ENCODE peak calls at places on chromosomes 6 and 20, in five cellular contexts. One of them, this sample, is unnamed. For H3K4me1, the result is how much of the 10 kb centered on the place peaks cover.

GRCh38 chr6:119444642-119445557 is 95.3 kb upstream of the MAN1A1 start:
- DNase-seq in PC-3: no peak
- DNase-seq in cardiac muscle cell: no peak
- DNase-seq in CD4-positive, CD25-positive, alpha-beta regulatory T cell: no peak
- DNase-seq in neural progenitor cell: no peak
- DNase-seq in this sample: no peak

GRCh38 chr6:77416839-77417238 is 46.5 kb downstream of the HTR1B start:
- DNase-seq in CD4-positive, CD25-positive, alpha-beta regulatory T cell: no peak
- DNase-seq in PC-3: no peak
- DNase-seq in cardiac muscle cell: no peak
- DNase-seq in neural progenitor cell: no peak
- DNase-seq in this sample: no peak

GRCh38 chr6:130421567-130421966 is 55.8 kb downstream of the TMEM200A start:
- DNase-seq in neural progenitor cell: no peak
- DNase-seq in cardiac muscle cell: peak
- DNase-seq in CD4-positive, CD25-positive, alpha-beta regulatory T cell: no peak
- DNase-seq in PC-3: no peak
- DNase-seq in this sample: no peak

GRCh38 chr20:42649716-42650115 is 540.0 kb downstream of the PTPRT start:
- DNase-seq in PC-3: no peak
- DNase-seq in CD4-positive, CD25-positive, alpha-beta regulatory T cell: no peak
- DNase-seq in cardiac muscle cell: no peak
- DNase-seq in neural progenitor cell: no peak
- DNase-seq in this sample: no peak

GRCh38 chr6:159727717-159728440 is 573 bp downstream of the WTAP start:
- DNase-seq in cardiac muscle cell: peak
- DNase-seq in CD4-positive, CD25-positive, alpha-beta regulatory T cell: no peak
- DNase-seq in neural progenitor cell: no peak
- DNase-seq in PC-3: peak
- DNase-seq in this sample: no peak

GRCh38 chr6:79710127-79710526 is 79.0 kb downstream of the SH3BGRL2 start:
- DNase-seq in cardiac muscle cell: no peak
- DNase-seq in neural progenitor cell: no peak
- DNase-seq in PC-3: no peak
- DNase-seq in CD4-positive, CD25-positive, alpha-beta regulatory T cell: no peak
- DNase-seq in this sample: no peak

GRCh38 chr6:166010136-166010535 is 157.5 kb downstream of the TBXT start:
- DNase-seq in neural progenitor cell: no peak
- DNase-seq in cardiac muscle cell: no peak
- DNase-seq in CD4-positive, CD25-positive, alpha-beta regulatory T cell: no peak
- DNase-seq in PC-3: no peak
- DNase-seq in this sample: no peak

GRCh38 chr6:42781546-42781810 is 374 bp upstream of the BICRAL start:
- DNase-seq in neural progenitor cell: no peak
- DNase-seq in PC-3: no peak
- DNase-seq in cardiac muscle cell: no peak
- DNase-seq in CD4-positive, CD25-positive, alpha-beta regulatory T cell: no peak
- DNase-seq in this sample: no peak

GRCh38 chr6:165834613-165835259 is 171.7 kb upstream of the PDE10A start:
- DNase-seq in cardiac muscle cell: peak
- DNase-seq in CD4-positive, CD25-positive, alpha-beta regulatory T cell: no peak
- DNase-seq in PC-3: peak
- DNase-seq in neural progenitor cell: no peak
- DNase-seq in this sample: no peak

GRCh38 chr20:5918856-5919633 is 31.3 kb downstream of the TRMT6 start:
- DNase-seq in CD4-positive, CD25-positive, alpha-beta regulatory T cell: no peak
- DNase-seq in PC-3: peak
- DNase-seq in cardiac muscle cell: peak
- DNase-seq in neural progenitor cell: no peak
- DNase-seq in this sample: no peak

GRCh38 chr6:132919476-132919875 is 105.1 kb downstream of the RPS12 start:
- DNase-seq in cardiac muscle cell: peak
- DNase-seq in CD4-positive, CD25-positive, alpha-beta regulatory T cell: no peak
- DNase-seq in PC-3: peak
- DNase-seq in neural progenitor cell: no peak
- DNase-seq in this sample: no peak

DNA sequence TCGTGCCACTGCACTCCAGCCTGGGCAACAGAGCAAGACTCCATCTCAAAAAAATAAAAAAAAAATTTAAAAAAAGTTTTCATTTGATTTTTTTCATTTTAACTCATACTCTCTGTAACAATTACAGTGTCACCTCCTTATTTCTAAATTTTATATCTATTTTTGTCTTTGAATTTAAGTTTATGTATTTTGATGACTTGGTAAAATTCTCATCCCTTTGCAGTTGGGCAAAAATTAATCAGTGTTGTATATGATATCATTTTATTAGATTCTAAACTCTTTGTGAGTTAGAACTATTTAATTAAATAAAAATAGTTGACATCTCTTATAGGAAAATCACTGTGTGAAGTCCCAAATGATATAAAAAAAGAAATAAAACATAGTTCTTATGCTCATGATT is 270.7 kb downstream of the PLCB1 start:
- DNase-seq in CD4-positive, CD25-positive, alpha-beta regulatory T cell: no peak
- DNase-seq in neural progenitor cell: no peak
- DNase-seq in cardiac muscle cell: no peak
- DNase-seq in PC-3: no peak
- DNase-seq in this sample: no peak
- H3K4me1 ChIP-seq in CD4-positive, CD25-positive, alpha-beta regulatory T cell: under half
- H3K4me1 ChIP-seq in neural progenitor cell: under half
- H3K4me1 ChIP-seq in cardiac muscle cell: under half
- H3K4me1 ChIP-seq in PC-3: under half
- H3K4me1 ChIP-seq in this sample: under half

GRCh38 chr6:33359331-33359730 is 32.3 kb upstream of the KIFC1 start:
- DNase-seq in neural progenitor cell: no peak
- DNase-seq in CD4-positive, CD25-positive, alpha-beta regulatory T cell: no peak
- DNase-seq in PC-3: no peak
- DNase-seq in cardiac muscle cell: no peak
- DNase-seq in this sample: no peak
- H3K4me1 ChIP-seq in neural progenitor cell: under half
- H3K4me1 ChIP-seq in CD4-positive, CD25-positive, alpha-beta regulatory T cell: under half
- H3K4me1 ChIP-seq in PC-3: under half
- H3K4me1 ChIP-seq in cardiac muscle cell: under half
- H3K4me1 ChIP-seq in this sample: under half

DNA sequence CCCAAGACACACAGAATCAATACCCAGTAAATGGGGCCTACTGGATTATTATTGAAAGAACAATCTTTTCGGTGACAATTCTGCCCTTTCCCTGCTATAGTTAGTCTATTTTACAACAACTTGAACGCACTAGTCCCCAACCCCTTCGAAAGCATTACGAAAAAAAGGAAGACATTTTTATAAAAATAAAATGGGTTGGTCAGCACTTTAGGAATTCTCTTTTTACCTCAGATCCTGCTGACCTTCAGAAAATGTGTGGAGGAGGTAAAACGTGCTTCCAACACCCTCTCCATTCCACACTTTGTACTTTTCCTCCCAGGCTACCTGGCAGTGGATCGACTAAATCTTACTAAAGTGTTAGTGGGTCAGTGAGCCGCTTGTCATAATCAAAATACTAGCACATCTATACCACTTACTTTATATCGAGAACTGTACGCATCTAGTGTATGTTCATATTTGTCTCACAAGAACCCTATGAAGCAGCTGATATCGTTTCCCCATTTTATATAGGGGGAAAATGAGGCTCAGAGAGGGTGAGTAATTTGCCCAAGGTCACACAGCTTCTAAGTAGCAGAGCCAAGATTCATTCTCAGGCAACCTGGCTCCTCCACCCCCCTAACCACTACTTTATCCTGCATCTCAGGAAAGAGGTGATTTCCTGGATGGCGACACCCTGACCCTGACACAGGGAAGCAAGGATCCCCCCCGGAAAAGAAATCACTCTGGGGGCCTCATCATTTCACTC is 10.6 kb downstream of the NFATC2 start:
- DNase-seq in PC-3: no peak
- DNase-seq in cardiac muscle cell: no peak
- DNase-seq in CD4-positive, CD25-positive, alpha-beta regulatory T cell: no peak
- DNase-seq in neural progenitor cell: no peak
- DNase-seq in this sample: no peak
- H3K4me1 ChIP-seq in PC-3: under half
- H3K4me1 ChIP-seq in cardiac muscle cell: half or more
- H3K4me1 ChIP-seq in CD4-positive, CD25-positive, alpha-beta regulatory T cell: half or more
- H3K4me1 ChIP-seq in neural progenitor cell: under half
- H3K4me1 ChIP-seq in this sample: half or more

GRCh38 chr20:57689745-57690481 is 19.9 kb downstream of the PMEPA1 start:
- DNase-seq in CD4-positive, CD25-positive, alpha-beta regulatory T cell: no peak
- DNase-seq in PC-3: no peak
- DNase-seq in cardiac muscle cell: no peak
- DNase-seq in neural progenitor cell: no peak
- DNase-seq in this sample: no peak
- H3K4me1 ChIP-seq in CD4-positive, CD25-positive, alpha-beta regulatory T cell: under half
- H3K4me1 ChIP-seq in PC-3: half or more
- H3K4me1 ChIP-seq in cardiac muscle cell: under half
- H3K4me1 ChIP-seq in neural progenitor cell: under half
- H3K4me1 ChIP-seq in this sample: under half

GRCh38 chr6:90098025-90098474 is 198.6 kb downstream of the BACH2 start:
- DNase-seq in neural progenitor cell: no peak
- DNase-seq in CD4-positive, CD25-positive, alpha-beta regulatory T cell: no peak
- DNase-seq in PC-3: peak
- DNase-seq in cardiac muscle cell: peak
- DNase-seq in this sample: no peak

GRCh38 chr6:90095788-90096187 is 200.9 kb downstream of the BACH2 start:
- DNase-seq in PC-3: no peak
- DNase-seq in neural progenitor cell: no peak
- DNase-seq in cardiac muscle cell: no peak
- DNase-seq in CD4-positive, CD25-positive, alpha-beta regulatory T cell: no peak
- DNase-seq in this sample: no peak

GRCh38 chr6:90096818-90097217 is 199.8 kb downstream of the BACH2 start:
- DNase-seq in CD4-positive, CD25-positive, alpha-beta regulatory T cell: no peak
- DNase-seq in cardiac muscle cell: no peak
- DNase-seq in neural progenitor cell: no peak
- DNase-seq in PC-3: no peak
- DNase-seq in this sample: no peak

GRCh38 chr6:90098637-90099036 is 198.0 kb downstream of the BACH2 start:
- DNase-seq in neural progenitor cell: no peak
- DNase-seq in CD4-positive, CD25-positive, alpha-beta regulatory T cell: no peak
- DNase-seq in cardiac muscle cell: peak
- DNase-seq in PC-3: no peak
- DNase-seq in this sample: no peak

DNA sequence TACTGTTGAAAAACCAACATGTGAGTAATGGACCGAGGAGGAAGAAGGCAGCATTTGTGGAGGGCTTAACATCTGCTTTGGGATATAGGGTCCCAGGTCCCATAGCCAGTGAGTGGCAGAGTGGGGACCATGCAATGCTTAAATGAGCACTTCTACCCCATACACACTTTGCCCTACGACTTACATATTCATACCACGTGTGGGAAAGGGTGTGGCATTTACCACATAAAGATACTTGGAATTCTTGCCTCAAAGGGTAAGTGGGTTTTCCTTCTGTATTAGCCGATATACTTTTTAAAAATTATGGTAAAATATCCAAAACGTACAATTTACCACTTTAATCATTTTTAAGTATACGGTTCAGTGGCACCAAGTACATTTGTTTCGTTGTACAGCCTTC is 199.3 kb downstream of the BACH2 start:
- DNase-seq in CD4-positive, CD25-positive, alpha-beta regulatory T cell: no peak
- DNase-seq in neural progenitor cell: no peak
- DNase-seq in cardiac muscle cell: no peak
- DNase-seq in PC-3: peak
- DNase-seq in this sample: no peak
- H3K4me1 ChIP-seq in CD4-positive, CD25-positive, alpha-beta regulatory T cell: under half
- H3K4me1 ChIP-seq in neural progenitor cell: under half
- H3K4me1 ChIP-seq in cardiac muscle cell: under half
- H3K4me1 ChIP-seq in PC-3: under half
- H3K4me1 ChIP-seq in this sample: under half

GRCh38 chr6:35330541-35331119 is 11.7 kb upstream of the PPARD start:
- DNase-seq in cardiac muscle cell: no peak
- DNase-seq in PC-3: no peak
- DNase-seq in neural progenitor cell: no peak
- DNase-seq in CD4-positive, CD25-positive, alpha-beta regulatory T cell: no peak
- DNase-seq in this sample: no peak
- H3K4me1 ChIP-seq in cardiac muscle cell: under half
- H3K4me1 ChIP-seq in PC-3: under half
- H3K4me1 ChIP-seq in neural progenitor cell: under half
- H3K4me1 ChIP-seq in CD4-positive, CD25-positive, alpha-beta regulatory T cell: under half
- H3K4me1 ChIP-seq in this sample: under half

GRCh38 chr6:44620922-44621321 is 233.4 kb downstream of the CDC5L start:
- DNase-seq in CD4-positive, CD25-positive, alpha-beta regulatory T cell: no peak
- DNase-seq in PC-3: no peak
- DNase-seq in cardiac muscle cell: no peak
- DNase-seq in neural progenitor cell: no peak
- DNase-seq in this sample: no peak
- H3K4me1 ChIP-seq in CD4-positive, CD25-positive, alpha-beta regulatory T cell: under half
- H3K4me1 ChIP-seq in PC-3: under half
- H3K4me1 ChIP-seq in cardiac muscle cell: under half
- H3K4me1 ChIP-seq in neural progenitor cell: under half
- H3K4me1 ChIP-seq in this sample: under half

GRCh38 chr20:33814238-33814712 is 3.1 kb downstream of the CHMP4B start:
- DNase-seq in CD4-positive, CD25-positive, alpha-beta regulatory T cell: no peak
- DNase-seq in cardiac muscle cell: no peak
- DNase-seq in neural progenitor cell: no peak
- DNase-seq in PC-3: no peak
- DNase-seq in this sample: no peak

GRCh38 chr20:33812673-33813462 is 1.7 kb downstream of the CHMP4B start:
- DNase-seq in cardiac muscle cell: no peak
- DNase-seq in neural progenitor cell: peak
- DNase-seq in CD4-positive, CD25-positive, alpha-beta regulatory T cell: no peak
- DNase-seq in PC-3: peak
- DNase-seq in this sample: no peak

GRCh38 chr20:33810885-33811762 is at the start of gene CHMP4B:
- DNase-seq in cardiac muscle cell: peak
- DNase-seq in neural progenitor cell: peak
- DNase-seq in CD4-positive, CD25-positive, alpha-beta regulatory T cell: peak
- DNase-seq in PC-3: peak
- DNase-seq in this sample: peak

GRCh38 chr20:33808388-33808787 is 2.8 kb upstream of the CHMP4B start:
- DNase-seq in neural progenitor cell: no peak
- DNase-seq in cardiac muscle cell: no peak
- DNase-seq in CD4-positive, CD25-positive, alpha-beta regulatory T cell: no peak
- DNase-seq in PC-3: no peak
- DNase-seq in this sample: no peak

DNA sequence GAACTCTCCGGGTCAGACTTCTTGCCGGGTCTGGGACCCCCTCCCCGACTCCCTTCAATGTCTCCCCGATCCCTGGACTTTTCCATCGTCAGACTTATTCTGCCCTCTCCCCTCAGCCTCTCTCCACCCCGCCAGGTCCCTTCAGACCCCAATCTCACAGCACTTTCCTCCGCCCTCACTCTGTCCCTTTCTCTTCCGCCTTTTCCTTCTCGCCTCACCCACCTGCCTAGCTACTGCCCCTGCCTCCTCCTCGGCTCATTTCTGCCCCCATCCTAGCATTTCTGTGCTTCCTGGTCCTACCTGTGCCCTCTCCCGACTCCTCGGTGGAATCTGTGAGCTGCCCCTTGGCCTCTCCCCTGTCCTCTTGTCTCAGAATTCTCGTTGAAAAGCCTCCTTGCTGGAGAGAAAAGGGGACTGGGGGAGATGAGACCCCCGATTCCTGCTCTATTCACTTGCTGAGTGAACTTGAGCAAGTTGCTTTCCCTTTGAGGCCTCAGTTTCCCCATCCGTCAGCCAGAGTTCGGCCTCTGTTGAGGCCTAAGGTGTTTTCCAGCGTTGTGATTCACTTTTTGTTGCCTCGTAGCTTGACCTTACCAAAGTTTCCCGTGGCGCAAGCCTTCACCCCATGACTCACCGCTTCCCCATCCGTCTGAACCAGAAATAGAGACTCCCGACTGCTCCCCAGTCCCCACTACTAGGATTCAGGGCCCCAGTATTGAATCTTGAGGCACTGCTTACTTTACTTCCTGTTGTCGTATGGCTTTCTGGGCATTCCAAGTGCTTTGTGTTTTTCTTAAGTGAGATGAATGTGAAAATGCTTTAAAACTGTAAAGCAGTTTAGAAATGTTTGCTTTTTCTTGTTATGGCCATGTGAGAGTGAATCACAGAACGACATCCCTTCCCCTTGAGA is 870 bp downstream of the CHMP4B start:
- DNase-seq in PC-3: peak
- DNase-seq in CD4-positive, CD25-positive, alpha-beta regulatory T cell: peak
- DNase-seq in neural progenitor cell: peak
- DNase-seq in cardiac muscle cell: peak
- DNase-seq in this sample: peak
- H3K4me1 ChIP-seq in PC-3: under half
- H3K4me1 ChIP-seq in CD4-positive, CD25-positive, alpha-beta regulatory T cell: under half
- H3K4me1 ChIP-seq in neural progenitor cell: under half
- H3K4me1 ChIP-seq in cardiac muscle cell: under half
- H3K4me1 ChIP-seq in this sample: under half